ENCODE peak calls at places on chromosome 13, in ten cellular contexts. Q, H, J, K, D, B, U, M, N and O are unnamed samples.

GRCh38 chr13:99151516-99151915 is 49.1 kb upstream of the UBAC2 start:
- DNase-seq in D (no peak), Q (no peak), M (no peak), N (no peak), U (no peak), J (no peak), K (no peak), B (no peak), H (peak), O (no peak)

GRCh38 chr13:48253849-48254248 is 20.8 kb downstream of the ITM2B start:
- DNase-seq in B (peak), J (no peak), M (no peak), D (no peak), K (no peak), H (no peak), U (no peak), N (no peak), Q (no peak), O (no peak)

GRCh38 chr13:50928609-50929274 is 19.2 kb downstream of the RNASEH2B start:
- DNase-seq in K (no peak), J (no peak), B (no peak), Q (no peak), M (no peak), N (no peak), H (no peak), D (no peak), U (no peak), O (no peak)

GRCh38 chr13:114145722-114146121 is 13.3 kb upstream of the RASA3 start:
- DNase-seq in U (peak), Q (no peak), M (no peak), J (no peak), B (no peak), K (no peak), D (peak), H (no peak), N (no peak), O (no peak)

GRCh38 chr13:98856983-98857382 is 104.5 kb upstream of the SLC15A1 start:
- DNase-seq in U (no peak), D (no peak), K (no peak), J (no peak), Q (no peak), N (no peak), B (no peak), M (peak), H (no peak), O (no peak)

GRCh38 chr13:113357529-113357928 is 6.4 kb downstream of the GRTP1 start:
- DNase-seq in Q (no peak), U (no peak), K (no peak), J (no peak), D (no peak), B (no peak), N (no peak), M (no peak), H (peak), O (no peak)

GRCh38 chr13:33292712-33293111 is 7.2 kb upstream of the STARD13 start:
- DNase-seq in N (no peak), Q (no peak), K (no peak), B (no peak), M (no peak), U (no peak), J (no peak), D (no peak), H (no peak), O (no peak)

GRCh38 chr13:40547545-40548322 is 118.7 kb downstream of the FOXO1 start:
- DNase-seq in K (no peak), N (no peak), D (no peak), U (no peak), Q (no peak), B (no peak), M (no peak), J (no peak), H (no peak), O (no peak)

GRCh38 chr13:78022164-78022877 is 103.7 kb upstream of the EDNRB start:
- DNase-seq in Q (no peak), K (no peak), J (peak), B (peak), D (peak), U (peak), N (peak), H (peak), M (peak), O (peak)

GRCh38 chr13:112803422-112803821 is 113.6 kb downstream of the ATP11A start:
- DNase-seq in H (no peak), M (no peak), D (no peak), J (no peak), Q (no peak), K (no peak), B (no peak), N (no peak), U (no peak), O (no peak)